ENCODE peak calls at places on chromosomes 3 and 15, in nine cellular contexts. R, C, O, U, Y, A, Z, P and Q are unnamed samples.

GRCh38 chr3:132378-132777 is 64.2 kb upstream of the CHL1 start:
- DNase-seq in A (no peak), Z (no peak), P (no peak), C (no peak), U (no peak), O (no peak), Y (no peak), R (no peak), Q (no peak)

GRCh38 chr15:49758856-49759255 is 138.0 kb downstream of the DTWD1 start:
- DNase-seq in R (no peak), U (no peak), Z (no peak), P (no peak), A (no peak), C (no peak), Y (no peak), O (no peak), Q (no peak)

GRCh38 chr3:12046406-12046805 is 42.2 kb downstream of the SYN2 start:
- DNase-seq in O (no peak), C (no peak), R (no peak), A (peak; percentile 72), Z (no peak), P (peak; percentile 46), U (no peak), Y (no peak), Q (peak; percentile 16)

GRCh38 chr3:37713820-37714204 is 147.9 kb upstream of the CTDSPL start:
- DNase-seq in A (no peak), Z (no peak), O (no peak), C (no peak), P (no peak), R (no peak), U (no peak), Y (no peak), Q (no peak)

GRCh38 chr3:97863025-97863424 is 41.2 kb downstream of the CRYBG3 start:
- DNase-seq in R (no peak), O (no peak), A (no peak), U (no peak), Z (no peak), Y (no peak), P (no peak), C (no peak), Q (no peak)

GRCh38 chr15:29822685-29823459 is 604 bp upstream of the TJP1 start:
- DNase-seq in O (peak; percentile 78), C (no peak), R (no peak), Z (peak; percentile 68), P (peak; percentile 69), A (peak; percentile 70), Y (peak; percentile 66), U (no peak), Q (peak; percentile 82)

GRCh38 chr15:101049282-101049681 is 130.1 kb downstream of the LRRK1 start:
- DNase-seq in C (no peak), R (no peak), O (no peak), Z (no peak), U (no peak), P (no peak), Y (no peak), A (no peak), Q (no peak)

GRCh38 chr3:73801444-73801843 is 176.7 kb upstream of the PDZRN3 start:
- DNase-seq in C (no peak), Y (no peak), P (no peak), A (no peak), O (no peak), Z (no peak), U (no peak), R (no peak), Q (no peak)

GRCh38 chr15:40766906-40767837 is 2.6 kb upstream of the C15orf62 start:
- DNase-seq in A (no peak), O (no peak), Y (no peak), Z (no peak), U (no peak), R (no peak), C (no peak), P (no peak), Q (no peak)

GRCh38 chr3:160049570-160049969 is 60.9 kb downstream of the IL12A start:
- DNase-seq in P (no peak), O (no peak), U (no peak), C (no peak), A (no peak), Y (no peak), R (no peak), Z (no peak), Q (no peak)

GRCh38 chr15:87408902-87409301 is 847.6 kb downstream of the NTRK3 start:
- DNase-seq in P (no peak), A (no peak), C (no peak), Y (no peak), Z (no peak), O (no peak), U (no peak), R (no peak), Q (no peak)

GRCh38 chr3:100184960-100185566 is 70.8 kb upstream of the FILIP1L start:
- DNase-seq in O (no peak), C (no peak), A (no peak), P (no peak), Z (peak; percentile 21), U (no peak), Y (no peak), R (no peak), Q (no peak)

GRCh38 chr3:48560648-48561018 is 2.9 kb downstream of the UCN2 start:
- DNase-seq in Z (peak; percentile 68), U (no peak), O (peak; percentile 63), P (no peak), A (no peak), R (no peak), Y (peak; percentile 53), C (no peak), Q (no peak)

GRCh38 chr3:125310623-125311076 is 64.5 kb downstream of the ZNF148 start:
- DNase-seq in C (peak; percentile 18), U (no peak), R (no peak), P (no peak), O (no peak), A (no peak), Y (no peak), Z (no peak), Q (no peak)

GRCh38 chr3:193029800-193030199 is 112.1 kb upstream of the MB21D2 start:
- DNase-seq in O (no peak), P (peak; percentile 5), U (no peak), A (no peak), R (no peak), C (no peak), Y (no peak), Z (no peak), Q (no peak)

GRCh38 chr3:119555309-119555735 is 4.1 kb downstream of the CD80 start:
- DNase-seq in U (no peak), Z (peak; percentile 24), R (no peak), P (no peak), O (no peak), C (no peak), A (peak; percentile 28), Y (peak; percentile 18), Q (no peak)

GRCh38 chr3:111598139-111598538 is 3.0 kb upstream of the ZBED2 start:
- DNase-seq in C (no peak), U (no peak), P (no peak), Y (no peak), R (no peak), O (no peak), A (no peak), Z (no peak), Q (no peak)

GRCh38 chr3:84194032-84194431 is 764.8 kb upstream of the CADM2 start:
- DNase-seq in U (no peak), C (no peak), Y (no peak), O (no peak), A (no peak), R (no peak), Z (no peak), P (no peak), Q (no peak)

GRCh38 chr3:46496745-46497555 is 826 bp upstream of the RTP3 start:
- DNase-seq in P (peak; percentile 50), Z (no peak), U (no peak), C (peak; percentile 54), A (no peak), Y (no peak), O (no peak), R (no peak), Q (no peak)

GRCh38 chr3:41290736-41291135 is 91.4 kb downstream of the CTNNB1 start:
- DNase-seq in C (no peak), R (no peak), Z (no peak), U (no peak), O (no peak), P (no peak), Y (no peak), A (peak; percentile 66), Q (peak; percentile 11)

GRCh38 chr15:70517194-70517590 is 246.2 kb downstream of the UACA start:
- DNase-seq in C (no peak), R (no peak), P (no peak), U (no peak), Y (no peak), A (no peak), Z (no peak), O (no peak), Q (no peak)